ENCODE peak calls at places on chromosomes 13 and 19, in six cellular contexts. L is fibroblast of lung, N is mesendoderm, O is right lobe of liver, I is endodermal cell, B is upper lobe of right lung. P is an unnamed sample. For H3K4me1 and H3K36me3, the result is how much of the 10 kb centered on the place peaks cover.

GRCh38 chr13:43326100-43326499 is 302.7 kb downstream of the DNAJC15 start:
- DNase-seq in L (no peak), N (no peak), O (no peak), I (no peak), B (no peak), P (no peak)

GRCh38 chr13:46603165-46603603 is 50.2 kb downstream of the LRCH1 start:
- DNase-seq in L (no peak), N (peak), O (no peak), I (no peak), B (no peak), P (no peak)

GRCh38 chr13:78420814-78421213 is 182.5 kb downstream of the POU4F1 start:
- DNase-seq in L (no peak), N (no peak), O (no peak), I (no peak), B (no peak), P (no peak)

GRCh38 chr19:44657211-44657921 is 13.7 kb downstream of the PVR start:
- DNase-seq in L (peak), N (peak), O (peak), I (peak), B (peak), P (peak)

GRCh38 chr13:67355791-67356190 is 125.7 kb upstream of the PCDH9 start:
- DNase-seq in L (no peak), N (no peak), O (no peak), I (no peak), B (no peak), P (no peak)

GRCh38 chr13:44257806-44258205 is 115.8 kb upstream of the SERP2 start:
- DNase-seq in L (peak), N (no peak), O (no peak), I (no peak), B (no peak), P (no peak)

GRCh38 chr19:29098863-29099481 is 114.0 kb downstream of the UQCRFS1 start:
- DNase-seq in L (peak), N (no peak), O (no peak), I (no peak), B (peak), P (no peak)

GRCh38 chr19:4807188-4807587 is 15.7 kb downstream of the FEM1A start:
- DNase-seq in L (no peak), N (no peak), O (peak), I (no peak), B (peak), P (no peak)

GRCh38 chr13:111639994-111640393 is 319.6 kb downstream of the TEX29 start:
- DNase-seq in L (no peak), N (no peak), O (peak), I (peak), B (no peak), P (no peak)

GRCh38 chr13:44364601-44365000 is 9.0 kb upstream of the SERP2 start:
- DNase-seq in L (peak), N (peak), O (peak), I (peak), B (no peak), P (no peak)

GRCh38 chr13:20411638-20412342 is 113.9 kb downstream of the CRYL1 start:
- DNase-seq in L (no peak), N (no peak), O (no peak), I (no peak), B (no peak), P (no peak)

GRCh38 chr19:49057636-49058234 is at the start of gene CGB7:
- DNase-seq in L (peak), N (peak), O (peak), I (peak), B (peak), P (peak)

GRCh38 chr13:51643114-51643881 is 59.0 kb downstream of the WDFY2 start:
- DNase-seq in L (peak), N (peak), O (no peak), I (peak), B (no peak), P (no peak)

GRCh38 chr19:664913-665443 is 2.0 kb upstream of the RNF126 start:
- DNase-seq in L (peak), N (peak), O (peak), I (peak), B (peak), P (peak)

GRCh38 chr13:46559272-46559805 is 6.4 kb downstream of the LRCH1 start:
- DNase-seq in L (peak), N (no peak), O (no peak), I (no peak), B (no peak), P (no peak)

GRCh38 chr19:10751109-10751972 is 33.5 kb downstream of the DNM2 start:
- DNase-seq in L (no peak), N (peak), O (no peak), I (no peak), B (peak), P (no peak)

GRCh38 chr19:8635422-8635821 is 5.0 kb downstream of the NFILZ start:
- DNase-seq in L (peak), N (no peak), O (no peak), I (no peak), B (no peak), P (no peak)

GRCh38 chr19:55474269-55475265 is 1.9 kb upstream of the ZNF628 start:
- DNase-seq in L (peak), N (peak), O (no peak), I (peak), B (no peak), P (no peak)

GRCh38 chr19:43809762-43810696 is 7.8 kb upstream of the LYPD5 start:
- DNase-seq in L (peak), N (peak), O (no peak), I (no peak), B (no peak), P (no peak)

GRCh38 chr19:56350416-56351045 is 35.9 kb upstream of the ZSCAN5A start:
- DNase-seq in L (peak), N (peak), O (no peak), I (peak), B (no peak), P (peak)

GRCh38 chr13:63554157-63554556 is 2138.5 kb upstream of the PCDH20 start:
- DNase-seq in L (no peak), N (no peak), O (no peak), I (no peak), B (no peak), P (no peak)

GRCh38 chr13:30340367-30341184 is 33.2 kb upstream of the KATNAL1 start:
- DNase-seq in L (peak), N (peak), O (peak), I (no peak), B (no peak), P (no peak)

GRCh38 chr13:21625366-21625765 is 21.4 kb upstream of the MICU2 start:
- DNase-seq in L (peak), N (peak), O (no peak), I (no peak), B (no peak), P (no peak)

GRCh38 chr19:1168877-1169791 is 4.9 kb downstream of the SBNO2 start:
- DNase-seq in L (peak), N (peak), O (peak), I (no peak), B (peak), P (peak)

GRCh38 chr19:13849991-13850909 is 26.7 kb upstream of the NANOS3 start:
- DNase-seq in L (peak), N (peak), O (peak), I (peak), B (peak), P (peak)

GRCh38 chr13:77751513-77752456 is 54.3 kb downstream of the SLAIN1 start:
- DNase-seq in L (peak), N (peak), O (no peak), I (peak), B (no peak), P (no peak)

GRCh38 chr19:43674630-43674982 is 4.6 kb upstream of the PLAUR start:
- DNase-seq in L (peak), N (no peak), O (peak), I (no peak), B (no peak), P (no peak)

GRCh38 chr19:31303262-31303815 is 45.9 kb downstream of the TSHZ3 start:
- DNase-seq in L (no peak), N (no peak), O (no peak), I (no peak), B (peak), P (no peak)

GRCh38 chr13:72384879-72385278 is 342.6 kb downstream of the MZT1 start:
- DNase-seq in L (peak), N (peak), O (no peak), I (no peak), B (no peak), P (no peak)

GRCh38 chr13:28819748-28820098 is 416 bp upstream of the MTUS2 start:
- DNase-seq in L (peak), N (peak), O (peak), I (peak), B (peak), P (peak)

GRCh38 chr19:16085115-16085514 is 8.8 kb downstream of the TPM4 start:
- DNase-seq in L (no peak), N (no peak), O (no peak), I (no peak), B (peak), P (no peak)
- H3K4me1 ChIP-seq in L (under half), N (under half), O (under half), I (under half), B (half or more), P (under half)

GRCh38 chr13:84574851-84575250 is 692.6 kb upstream of the SLITRK1 start:
- DNase-seq in L (peak), N (no peak), O (no peak), I (no peak), B (no peak), P (no peak)
- H3K36me3 ChIP-seq in L (under half), N (under half), O (under half), I (under half), B (under half), P (under half)

GRCh38 chr19:38277969-38278680 is 13.8 kb downstream of the SPINT2 start:
- DNase-seq in L (peak), N (peak), O (peak), I (no peak), B (no peak), P (no peak)

GRCh38 chr19:38277549-38277948 is 13.2 kb downstream of the SPINT2 start:
- DNase-seq in L (no peak), N (peak), O (no peak), I (no peak), B (no peak), P (no peak)

GRCh38 chr19:38274734-38275133 is 10.4 kb downstream of the SPINT2 start:
- DNase-seq in L (no peak), N (no peak), O (no peak), I (no peak), B (no peak), P (no peak)

GRCh38 chr19:38278751-38279150 is 14.4 kb downstream of the SPINT2 start:
- DNase-seq in L (no peak), N (no peak), O (no peak), I (no peak), B (no peak), P (no peak)

DNA sequence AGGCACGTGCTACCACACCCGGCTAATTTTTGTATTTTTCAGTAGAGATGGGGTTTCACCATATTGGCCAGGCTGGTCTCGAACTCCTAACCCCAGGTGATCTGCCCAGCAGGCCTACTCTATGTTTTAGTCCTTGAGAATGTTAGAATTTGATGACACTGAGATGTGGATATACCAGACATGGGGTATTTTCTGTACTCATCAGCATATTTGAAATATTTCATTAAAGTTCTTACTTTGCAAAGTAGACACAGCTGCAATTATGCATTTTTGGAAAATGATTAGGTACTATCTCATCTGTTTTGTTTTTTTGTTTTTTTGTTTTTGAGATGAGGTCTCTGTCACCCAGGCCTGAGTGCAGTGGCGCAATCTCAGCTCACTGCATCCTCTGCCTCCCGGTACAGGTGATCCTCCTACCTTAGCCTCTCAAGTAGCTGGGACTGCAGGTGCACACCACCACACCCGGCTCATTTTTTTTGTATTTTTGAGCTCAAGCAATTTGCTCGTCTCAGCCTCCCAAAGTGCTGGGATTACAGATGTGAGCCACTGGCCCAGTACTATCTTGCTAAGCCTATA is 12.7 kb downstream of the SPINT2 start:
- DNase-seq in L (no peak), N (no peak), O (no peak), I (no peak), B (no peak), P (no peak)
- H3K4me1 ChIP-seq in L (under half), N (under half), O (under half), I (under half), B (half or more), P (half or more)

GRCh38 chr13:113322890-113323651 is 26.0 kb downstream of the LAMP1 start:
- DNase-seq in L (no peak), N (no peak), O (no peak), I (no peak), B (no peak), P (no peak)
- H3K36me3 ChIP-seq in L (under half), N (under half), O (under half), I (half or more), B (half or more), P (under half)

GRCh38 chr19:18477042-18477760 is 39.3 kb upstream of the ISYNA1 start:
- DNase-seq in L (no peak), N (peak), O (no peak), I (no peak), B (no peak), P (no peak)

GRCh38 chr19:18475762-18476331 is 37.9 kb upstream of the ISYNA1 start:
- DNase-seq in L (no peak), N (no peak), O (no peak), I (no peak), B (no peak), P (no peak)

GRCh38 chr19:18478545-18479311 is 40.8 kb upstream of the ISYNA1 start:
- DNase-seq in L (peak), N (peak), O (peak), I (no peak), B (peak), P (no peak)

GRCh38 chr19:18476507-18477041 is 38.6 kb upstream of the ISYNA1 start:
- DNase-seq in L (no peak), N (no peak), O (no peak), I (no peak), B (no peak), P (no peak)

GRCh38 chr19:18477974-18478373 is 40.0 kb upstream of the ISYNA1 start:
- DNase-seq in L (no peak), N (no peak), O (no peak), I (no peak), B (no peak), P (no peak)
- H3K4me1 ChIP-seq in L (under half), N (under half), O (under half), I (under half), B (half or more), P (under half)

P was measured in pancreas.